ENCODE peak calls at places on chromosomes 6 and 20, in five cellular contexts. One of them, this sample, is unnamed.

GRCh38 chr6:72654101-72654618 is 32.3 kb downstream of the KCNQ5 start:
- DNase-seq in ovary: no peak
- DNase-seq in suprapubic skin: no peak
- DNase-seq in sigmoid colon: no peak
- DNase-seq in transverse colon: no peak
- DNase-seq in this sample: no peak

GRCh38 chr20:8844179-8844578 is 224.7 kb upstream of the PLCB4 start:
- DNase-seq in ovary: no peak
- DNase-seq in suprapubic skin: no peak
- DNase-seq in sigmoid colon: no peak
- DNase-seq in transverse colon: no peak
- DNase-seq in this sample: no peak

GRCh38 chr6:161482517-161482903 is 208.6 kb upstream of the AGPAT4 start:
- DNase-seq in ovary: no peak
- DNase-seq in suprapubic skin: no peak
- DNase-seq in sigmoid colon: no peak
- DNase-seq in transverse colon: no peak
- DNase-seq in this sample: no peak

GRCh38 chr6:92962846-92963245 is 456.5 kb downstream of the EPHA7 start:
- DNase-seq in ovary: no peak
- DNase-seq in suprapubic skin: no peak
- DNase-seq in sigmoid colon: no peak
- DNase-seq in transverse colon: no peak
- DNase-seq in this sample: no peak

GRCh38 chr20:38346247-38346651 is at the start of gene LBP:
- DNase-seq in ovary: no peak
- DNase-seq in suprapubic skin: no peak
- DNase-seq in sigmoid colon: no peak
- DNase-seq in transverse colon: no peak
- DNase-seq in this sample: no peak

GRCh38 chr6:87968435-87969278 is 79.0 kb upstream of the SPACA1 start:
- DNase-seq in ovary: no peak
- DNase-seq in suprapubic skin: no peak
- DNase-seq in sigmoid colon: no peak
- DNase-seq in transverse colon: peak
- DNase-seq in this sample: peak

GRCh38 chr6:3798211-3798909 is 46.8 kb upstream of the PXDC1 start:
- DNase-seq in ovary: no peak
- DNase-seq in suprapubic skin: no peak
- DNase-seq in sigmoid colon: no peak
- DNase-seq in transverse colon: no peak
- DNase-seq in this sample: no peak

GRCh38 chr20:48407710-48408109 is 420.1 kb downstream of the PREX1 start:
- DNase-seq in ovary: no peak
- DNase-seq in suprapubic skin: no peak
- DNase-seq in sigmoid colon: no peak
- DNase-seq in transverse colon: no peak
- DNase-seq in this sample: no peak

GRCh38 chr20:25494506-25495188 is 87.2 kb downstream of the GINS1 start:
- DNase-seq in ovary: no peak
- DNase-seq in suprapubic skin: peak
- DNase-seq in sigmoid colon: no peak
- DNase-seq in transverse colon: no peak
- DNase-seq in this sample: no peak

GRCh38 chr20:13758884-13759283 is 25.8 kb downstream of the ESF1 start:
- DNase-seq in ovary: no peak
- DNase-seq in suprapubic skin: no peak
- DNase-seq in sigmoid colon: no peak
- DNase-seq in transverse colon: no peak
- DNase-seq in this sample: no peak

GRCh38 chr6:160519603-160520042 is 144.5 kb downstream of the LPA start:
- DNase-seq in ovary: no peak
- DNase-seq in suprapubic skin: no peak
- DNase-seq in sigmoid colon: no peak
- DNase-seq in transverse colon: no peak
- DNase-seq in this sample: no peak

GRCh38 chr20:34676642-34677373 is at the start of gene PIGU:
- DNase-seq in ovary: peak
- DNase-seq in suprapubic skin: peak
- DNase-seq in sigmoid colon: peak
- DNase-seq in transverse colon: peak
- DNase-seq in this sample: peak

GRCh38 chr20:50563133-50563944 is 53.2 kb downstream of the PTPN1 start:
- DNase-seq in ovary: no peak
- DNase-seq in suprapubic skin: no peak
- DNase-seq in sigmoid colon: no peak
- DNase-seq in transverse colon: no peak
- DNase-seq in this sample: no peak

GRCh38 chr6:34964564-34964963 is 75.5 kb downstream of the ANKS1A start:
- DNase-seq in ovary: peak
- DNase-seq in suprapubic skin: no peak
- DNase-seq in sigmoid colon: no peak
- DNase-seq in transverse colon: no peak
- DNase-seq in this sample: no peak

GRCh38 chr6:46648869-46649488 is 3.6 kb downstream of the CYP39A1 start:
- DNase-seq in ovary: no peak
- DNase-seq in suprapubic skin: no peak
- DNase-seq in sigmoid colon: no peak
- DNase-seq in transverse colon: no peak
- DNase-seq in this sample: no peak

GRCh38 chr6:70838907-70839285 is 118.0 kb downstream of the B3GAT2 start:
- DNase-seq in ovary: no peak
- DNase-seq in suprapubic skin: no peak
- DNase-seq in sigmoid colon: no peak
- DNase-seq in transverse colon: no peak
- DNase-seq in this sample: no peak

GRCh38 chr20:63082308-63082938 is 75.7 kb upstream of the BHLHE23 start:
- DNase-seq in ovary: no peak
- DNase-seq in suprapubic skin: peak
- DNase-seq in sigmoid colon: peak
- DNase-seq in transverse colon: no peak
- DNase-seq in this sample: peak

GRCh38 chr6:159969204-159969912 is 476 bp downstream of the IGF2R start:
- DNase-seq in ovary: peak
- DNase-seq in suprapubic skin: no peak
- DNase-seq in sigmoid colon: peak
- DNase-seq in transverse colon: peak
- DNase-seq in this sample: peak

GRCh38 chr20:33793011-33793931 is 17.9 kb upstream of the CHMP4B start:
- DNase-seq in ovary: no peak
- DNase-seq in suprapubic skin: no peak
- DNase-seq in sigmoid colon: peak
- DNase-seq in transverse colon: no peak
- DNase-seq in this sample: no peak

GRCh38 chr6:70763754-70764153 is 96.1 kb downstream of the SMAP1 start:
- DNase-seq in ovary: no peak
- DNase-seq in suprapubic skin: no peak
- DNase-seq in sigmoid colon: no peak
- DNase-seq in transverse colon: no peak
- DNase-seq in this sample: no peak

GRCh38 chr20:4018015-4018748 is 2.8 kb upstream of the RNF24 start:
- DNase-seq in ovary: no peak
- DNase-seq in suprapubic skin: no peak
- DNase-seq in sigmoid colon: no peak
- DNase-seq in transverse colon: no peak
- DNase-seq in this sample: no peak

GRCh38 chr6:27312146-27312949 is at the start of gene POM121L2:
- DNase-seq in ovary: peak
- DNase-seq in suprapubic skin: no peak
- DNase-seq in sigmoid colon: no peak
- DNase-seq in transverse colon: peak
- DNase-seq in this sample: peak

GRCh38 chr20:50617022-50617421 is 74.3 kb downstream of the RIPOR3 start:
- DNase-seq in ovary: no peak
- DNase-seq in suprapubic skin: no peak
- DNase-seq in sigmoid colon: no peak
- DNase-seq in transverse colon: no peak
- DNase-seq in this sample: no peak

GRCh38 chr6:21922086-21922485 is 328.5 kb downstream of the SOX4 start:
- DNase-seq in ovary: no peak
- DNase-seq in suprapubic skin: no peak
- DNase-seq in sigmoid colon: no peak
- DNase-seq in transverse colon: no peak
- DNase-seq in this sample: no peak

GRCh38 chr20:62063601-62063980 is 2.1 kb downstream of the TAF4 start:
- DNase-seq in ovary: no peak
- DNase-seq in suprapubic skin: no peak
- DNase-seq in sigmoid colon: no peak
- DNase-seq in transverse colon: peak
- DNase-seq in this sample: no peak

GRCh38 chr6:117404548-117404947 is 21.2 kb downstream of the ROS1 start:
- DNase-seq in ovary: no peak
- DNase-seq in suprapubic skin: no peak
- DNase-seq in sigmoid colon: no peak
- DNase-seq in transverse colon: no peak
- DNase-seq in this sample: no peak

GRCh38 chr20:3612795-3613560 is 50.2 kb downstream of the GFRA4 start:
- DNase-seq in ovary: no peak
- DNase-seq in suprapubic skin: no peak
- DNase-seq in sigmoid colon: no peak
- DNase-seq in transverse colon: no peak
- DNase-seq in this sample: no peak

GRCh38 chr6:108895591-108895990 is 47.4 kb downstream of the ARMC2 start:
- DNase-seq in ovary: no peak
- DNase-seq in suprapubic skin: no peak
- DNase-seq in sigmoid colon: no peak
- DNase-seq in transverse colon: no peak
- DNase-seq in this sample: no peak

GRCh38 chr6:44606506-44606905 is 219.0 kb downstream of the CDC5L start:
- DNase-seq in ovary: no peak
- DNase-seq in suprapubic skin: peak
- DNase-seq in sigmoid colon: no peak
- DNase-seq in transverse colon: no peak
- DNase-seq in this sample: no peak

GRCh38 chr20:63854766-63855362 is 6.4 kb upstream of the ABHD16B start:
- DNase-seq in ovary: peak
- DNase-seq in suprapubic skin: no peak
- DNase-seq in sigmoid colon: no peak
- DNase-seq in transverse colon: no peak
- DNase-seq in this sample: no peak

GRCh38 chr6:151747890-151748289 is 59.6 kb upstream of the ESR1 start:
- DNase-seq in ovary: no peak
- DNase-seq in suprapubic skin: no peak
- DNase-seq in sigmoid colon: no peak
- DNase-seq in transverse colon: no peak
- DNase-seq in this sample: no peak

GRCh38 chr6:162344935-162345599 is 382.5 kb downstream of the PRKN start:
- DNase-seq in ovary: no peak
- DNase-seq in suprapubic skin: no peak
- DNase-seq in sigmoid colon: no peak
- DNase-seq in transverse colon: no peak
- DNase-seq in this sample: no peak

GRCh38 chr6:24205020-24205492 is 79.0 kb downstream of the NRSN1 start:
- DNase-seq in ovary: no peak
- DNase-seq in suprapubic skin: no peak
- DNase-seq in sigmoid colon: no peak
- DNase-seq in transverse colon: no peak
- DNase-seq in this sample: no peak

GRCh38 chr6:129692467-129692866 is 17.5 kb downstream of the ARHGAP18 start:
- DNase-seq in ovary: no peak
- DNase-seq in suprapubic skin: no peak
- DNase-seq in sigmoid colon: no peak
- DNase-seq in transverse colon: no peak
- DNase-seq in this sample: no peak

GRCh38 chr6:135144678-135145508 is 36.2 kb upstream of the MYB start:
- DNase-seq in ovary: no peak
- DNase-seq in suprapubic skin: no peak
- DNase-seq in sigmoid colon: no peak
- DNase-seq in transverse colon: no peak
- DNase-seq in this sample: no peak

GRCh38 chr6:129523814-129524213 is 186.2 kb downstream of the ARHGAP18 start:
- DNase-seq in ovary: no peak
- DNase-seq in suprapubic skin: no peak
- DNase-seq in sigmoid colon: no peak
- DNase-seq in transverse colon: no peak
- DNase-seq in this sample: no peak

GRCh38 chr6:52419809-52420667 is at the start of gene EFHC1:
- DNase-seq in ovary: peak
- DNase-seq in suprapubic skin: peak
- DNase-seq in sigmoid colon: peak
- DNase-seq in transverse colon: peak
- DNase-seq in this sample: peak
- TF ChIP-seq POLR2A in ovary: peak
- TF ChIP-seq POLR2A in suprapubic skin: no peak
- TF ChIP-seq POLR2A in sigmoid colon: peak
- TF ChIP-seq POLR2A in transverse colon: peak
- TF ChIP-seq POLR2A in this sample: no peak

GRCh38 chr6:158042245-158042798 is 60.7 kb downstream of the SYNJ2 start:
- DNase-seq in ovary: no peak
- DNase-seq in suprapubic skin: no peak
- DNase-seq in sigmoid colon: peak
- DNase-seq in transverse colon: no peak
- DNase-seq in this sample: peak
- TF ChIP-seq EP300 in ovary: no peak
- TF ChIP-seq EP300 in suprapubic skin: no peak
- TF ChIP-seq EP300 in sigmoid colon: no peak
- TF ChIP-seq EP300 in transverse colon: no peak
- TF ChIP-seq EP300 in this sample: no peak

DNA sequence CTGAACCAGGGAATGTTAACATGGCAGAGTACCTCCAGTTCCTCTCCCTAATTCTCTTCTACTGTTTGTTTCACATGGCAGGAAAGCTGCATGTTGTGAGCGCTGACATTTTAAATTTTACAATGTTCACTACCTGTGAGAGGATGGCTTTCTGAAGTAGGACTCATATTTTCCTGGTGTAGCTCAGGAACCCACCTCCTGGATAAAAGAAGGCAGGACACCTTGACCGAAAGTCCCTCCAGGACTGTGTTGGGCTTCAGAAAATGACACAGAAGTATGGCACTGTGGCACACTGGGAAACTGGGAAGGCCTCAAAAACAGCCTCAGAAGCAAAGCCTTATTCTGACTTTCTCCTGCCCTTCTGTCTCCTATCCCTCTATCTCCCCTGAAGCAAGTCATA is 33.3 kb downstream of the PTPRK start:
- DNase-seq in ovary: no peak
- DNase-seq in suprapubic skin: no peak
- DNase-seq in sigmoid colon: no peak
- DNase-seq in transverse colon: no peak
- DNase-seq in this sample: no peak
- TF ChIP-seq CTCF in ovary: no peak
- TF ChIP-seq CTCF in suprapubic skin: no peak
- TF ChIP-seq CTCF in sigmoid colon: no peak
- TF ChIP-seq CTCF in transverse colon: peak
- TF ChIP-seq CTCF in this sample: no peak

DNA sequence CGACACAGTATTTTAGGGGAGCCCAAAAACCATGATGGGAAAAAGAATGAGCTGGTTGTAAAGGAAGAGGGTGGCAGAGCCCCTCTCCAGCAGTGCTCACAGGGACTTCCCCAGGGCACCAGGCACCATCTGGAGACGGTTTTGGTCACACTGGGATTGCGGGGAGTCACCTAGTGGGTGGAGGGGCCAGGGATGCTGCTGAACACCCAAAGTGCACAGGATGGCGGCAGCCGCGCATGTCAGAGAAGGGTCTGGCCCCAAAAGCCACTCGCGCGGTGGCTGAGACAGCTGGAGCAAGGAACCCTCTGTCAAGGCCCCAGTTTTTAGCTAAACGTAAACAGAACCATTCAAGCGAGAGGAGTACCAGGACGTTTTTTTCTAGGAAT is 10.8 kb downstream of the CTSZ start:
- DNase-seq in ovary: no peak
- DNase-seq in suprapubic skin: no peak
- DNase-seq in sigmoid colon: no peak
- DNase-seq in transverse colon: no peak
- DNase-seq in this sample: no peak
- TF ChIP-seq POLR2A in ovary: no peak
- TF ChIP-seq POLR2A in suprapubic skin: no peak
- TF ChIP-seq POLR2A in sigmoid colon: no peak
- TF ChIP-seq POLR2A in transverse colon: no peak
- TF ChIP-seq POLR2A in this sample: no peak

This sample was measured in stomach.